ENCODE peak calls at places on chromosomes 16 and 17, in seven cellular contexts. W, Y, R, Q, H, P and D are unnamed samples.

GRCh38 chr16:89722392-89723278 is 1.3 kb downstream of the ZNF276 start:
- DNase-seq in W (peak; percentile 56), Y (no peak), R (peak; percentile 60), Q (peak; percentile 60), H (no peak), P (peak; percentile 55), D (no peak)

GRCh38 chr17:9195961-9196668 is 174.8 kb downstream of the NTN1 start:
- DNase-seq in W (no peak), Y (peak; percentile 84), R (peak; percentile 59), Q (no peak), H (no peak), P (peak; percentile 55), D (no peak)

GRCh38 chr17:27241346-27241946 is 52.5 kb upstream of the WSB1 start:
- DNase-seq in W (peak; percentile 41), Y (peak; percentile 44), R (peak; percentile 28), Q (peak; percentile 45), H (no peak), P (peak; percentile 71), D (peak; percentile 94)

GRCh38 chr17:48051706-48052486 is 3.7 kb downstream of the NFE2L1 start:
- DNase-seq in W (no peak), Y (no peak), R (peak; percentile 43), Q (peak; percentile 86), H (no peak), P (peak; percentile 78), D (no peak)

GRCh38 chr16:55447231-55447630 is 31.8 kb upstream of the MMP2 start:
- DNase-seq in W (no peak), Y (no peak), R (no peak), Q (no peak), H (no peak), P (no peak), D (no peak)

GRCh38 chr16:13453938-13454553 is 465.9 kb upstream of the ERCC4 start:
- DNase-seq in W (peak; percentile 4), Y (no peak), R (peak; percentile 82), Q (no peak), H (no peak), P (peak; percentile 56), D (peak; percentile 4)

GRCh38 chr17:45106101-45106500 is 26.2 kb downstream of the PLCD3 start:
- DNase-seq in W (no peak), Y (no peak), R (no peak), Q (no peak), H (no peak), P (no peak), D (no peak)

GRCh38 chr16:76612497-76612896 is 335.3 kb downstream of the CNTNAP4 start:
- DNase-seq in W (no peak), Y (no peak), R (no peak), Q (no peak), H (no peak), P (no peak), D (no peak)

GRCh38 chr17:80034654-80034976 is 1.1 kb downstream of the TBC1D16 start:
- DNase-seq in W (no peak), Y (no peak), R (no peak), Q (no peak), H (no peak), P (no peak), D (no peak)

GRCh38 chr17:80034977-80035686 is 540 bp downstream of the TBC1D16 start:
- DNase-seq in W (no peak), Y (peak; percentile 25), R (peak; percentile 70), Q (peak; percentile 29), H (no peak), P (peak; percentile 47), D (no peak)

GRCh38 chr17:80036715-80037477 is 454 bp downstream of the CCDC40 start:
- DNase-seq in W (no peak), Y (peak; percentile 82), R (peak; percentile 86), Q (peak; percentile 31), H (no peak), P (peak; percentile 71), D (no peak)

GRCh38 chr17:80035687-80035936 is at the start of gene TBC1D16:
- DNase-seq in W (no peak), Y (no peak), R (no peak), Q (no peak), H (no peak), P (peak; percentile 93), D (no peak)

DNA sequence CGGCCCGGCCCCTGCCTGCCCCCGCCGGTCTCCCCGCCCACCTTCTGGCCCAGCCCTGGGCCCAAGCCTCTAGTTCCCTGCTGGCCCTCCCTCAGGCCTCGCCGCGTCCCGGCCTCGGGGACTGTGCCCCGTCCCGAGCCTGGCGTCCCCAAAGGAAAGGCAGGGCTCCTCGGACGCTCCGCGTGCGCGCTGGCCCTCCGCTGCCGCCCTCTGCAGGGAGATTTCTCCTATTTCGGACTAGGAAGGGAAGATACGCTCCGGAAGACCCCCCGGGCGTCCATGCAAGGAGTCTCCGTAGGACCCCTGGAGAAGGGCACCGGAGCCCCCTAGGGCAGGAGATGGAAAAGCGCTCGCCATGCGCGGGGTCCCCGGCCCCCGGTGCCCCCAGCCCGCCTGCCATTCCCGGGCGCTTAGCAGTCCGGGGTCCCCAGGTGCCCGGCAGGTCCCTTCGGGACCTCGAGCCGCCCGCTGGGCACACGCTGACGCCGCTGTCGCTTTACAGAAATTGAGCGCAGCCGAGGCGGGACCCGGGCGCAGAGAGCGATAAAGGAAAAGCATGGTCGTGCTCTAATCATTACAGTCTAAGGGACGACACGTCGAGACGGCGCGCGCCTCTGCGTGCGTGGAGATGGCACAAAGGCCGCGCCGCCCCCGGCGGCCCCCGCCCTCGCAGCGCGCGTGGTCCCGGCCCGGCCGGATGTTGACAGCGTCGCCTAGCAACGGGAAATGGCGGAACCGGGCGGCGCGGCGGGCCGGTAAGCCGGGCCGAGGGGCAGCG is at the start of gene CCDC40:
- DNase-seq in W (peak; percentile 50), Y (peak; percentile 90), R (peak; percentile 84), Q (peak; percentile 47), H (no peak), P (peak; percentile 94), D (no peak)
- TF ChIP-seq CTCF in W (no peak), Y (peak; percentile 20), R (peak; percentile 11), Q (no peak), H (no peak), P (peak; percentile 28), D (no peak)

DNA sequence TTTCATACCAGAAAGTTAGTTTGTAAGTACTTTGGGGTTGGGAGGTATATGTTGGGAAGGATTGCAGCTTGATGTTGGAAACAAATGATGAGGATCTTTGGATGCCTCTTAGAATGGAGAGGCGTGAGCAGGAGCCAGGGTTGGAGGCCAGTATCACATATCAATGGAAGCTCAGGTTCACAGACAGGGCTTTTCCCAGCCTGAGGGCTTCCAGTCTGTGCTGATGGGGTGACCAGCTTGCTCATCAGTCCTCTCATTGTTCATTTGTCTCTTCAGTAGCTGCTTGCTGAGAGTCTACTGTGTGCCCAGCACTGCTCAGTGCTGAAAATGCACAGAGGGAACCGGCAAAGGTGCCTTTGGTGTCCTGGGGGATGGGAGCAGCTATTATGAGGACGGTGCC is 5.8 kb downstream of the DNAAF1 start:
- DNase-seq in W (no peak), Y (no peak), R (no peak), Q (no peak), H (no peak), P (no peak), D (no peak)
- H3K4me2 ChIP-seq in W (no peak overlapping the region), Y (no peak overlapping the region), R (no peak overlapping the region), Q (no peak overlapping the region), H (no peak overlapping the region), P (no peak overlapping the region), D (no peak overlapping the region)

GRCh38 chr16:1965610-1966009 is 984 bp upstream of the RPS2 start:
- DNase-seq in W (no peak), Y (no peak), R (no peak), Q (no peak), H (no peak), P (no peak), D (no peak)

GRCh38 chr16:1964046-1964505 is 550 bp downstream of the RPS2 start:
- DNase-seq in W (no peak), Y (no peak), R (no peak), Q (peak; percentile 15), H (no peak), P (peak; percentile 60), D (no peak)

GRCh38 chr16:1961651-1962067 is 2.3 kb downstream of the NDUFB10 start:
- DNase-seq in W (no peak), Y (no peak), R (no peak), Q (no peak), H (no peak), P (no peak), D (no peak)

GRCh38 chr16:1966460-1966859 is at the start of gene RNF151:
- DNase-seq in W (no peak), Y (no peak), R (no peak), Q (no peak), H (no peak), P (no peak), D (no peak)

DNA sequence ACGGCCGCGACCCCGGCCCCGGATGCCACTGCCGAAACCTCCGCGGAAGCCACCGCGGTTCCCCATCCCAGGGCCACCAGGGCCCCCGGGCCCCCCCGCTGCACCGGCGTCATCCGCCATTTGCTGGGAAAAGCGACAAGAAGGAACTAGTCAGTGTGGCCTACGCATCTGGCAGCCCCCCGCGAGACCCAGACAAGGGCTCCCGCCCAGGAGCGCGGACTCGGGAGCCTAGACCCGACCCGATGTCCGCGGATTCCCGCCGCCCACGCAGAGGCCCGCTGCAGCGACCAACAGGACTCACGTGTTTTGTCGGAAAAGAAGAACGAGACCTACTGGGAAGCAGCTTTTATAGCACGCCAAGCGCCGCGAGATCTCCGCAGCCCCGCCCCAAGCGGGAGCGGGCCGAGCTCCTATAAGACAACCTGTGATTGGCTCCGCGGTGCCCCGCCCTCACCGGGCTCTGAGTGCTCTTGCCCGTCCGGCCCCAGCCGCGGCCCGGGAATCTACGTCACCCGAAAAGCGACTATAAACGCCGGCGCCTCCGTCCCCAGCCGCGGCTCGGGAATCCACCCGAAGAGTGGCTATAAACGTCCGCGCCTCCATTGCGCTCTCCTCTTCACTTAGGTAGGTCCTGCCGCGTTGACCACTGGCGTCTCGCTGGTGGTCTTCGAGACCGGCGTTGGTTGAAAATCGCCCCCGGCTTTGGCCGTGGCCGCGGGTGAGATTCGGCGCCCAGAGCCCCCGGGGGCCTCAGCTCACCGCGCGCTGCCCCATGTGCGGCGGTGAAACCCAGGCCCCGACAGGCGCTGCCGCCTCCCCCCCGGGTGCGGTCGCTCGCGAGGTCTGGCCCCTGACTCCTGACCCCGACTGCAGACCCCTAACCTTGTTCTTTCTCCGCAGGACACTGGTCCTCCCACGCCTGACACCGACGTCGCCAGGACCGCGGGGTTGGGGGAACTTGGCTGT is at the start of gene RPS2:
- DNase-seq in W (peak; percentile 95), Y (peak; percentile 99), R (peak; percentile 100), Q (peak; percentile 92), H (peak; percentile 94), P (peak; percentile 100), D (peak; percentile 98)
- TF ChIP-seq CTCF in W (peak; percentile 2), Y (no peak), R (no peak), Q (no peak), H (no peak), P (no peak), D (no peak)

GRCh38 chr17:37742114-37742761 is 2.6 kb downstream of the HNF1B start:
- DNase-seq in W (no peak), Y (peak; percentile 72), R (peak; percentile 70), Q (no peak), H (no peak), P (peak; percentile 42), D (no peak)

GRCh38 chr17:37742762-37743611 is 1.9 kb downstream of the HNF1B start:
- DNase-seq in W (no peak), Y (peak; percentile 64), R (peak; percentile 63), Q (no peak), H (no peak), P (peak; percentile 74), D (no peak)

GRCh38 chr17:37740861-37741260 is 4.0 kb downstream of the HNF1B start:
- DNase-seq in W (no peak), Y (no peak), R (no peak), Q (no peak), H (no peak), P (no peak), D (no peak)

GRCh38 chr17:37743612-37743874 is 1.3 kb downstream of the HNF1B start:
- DNase-seq in W (no peak), Y (peak; percentile 70), R (no peak), Q (no peak), H (no peak), P (peak; percentile 81), D (no peak)

DNA sequence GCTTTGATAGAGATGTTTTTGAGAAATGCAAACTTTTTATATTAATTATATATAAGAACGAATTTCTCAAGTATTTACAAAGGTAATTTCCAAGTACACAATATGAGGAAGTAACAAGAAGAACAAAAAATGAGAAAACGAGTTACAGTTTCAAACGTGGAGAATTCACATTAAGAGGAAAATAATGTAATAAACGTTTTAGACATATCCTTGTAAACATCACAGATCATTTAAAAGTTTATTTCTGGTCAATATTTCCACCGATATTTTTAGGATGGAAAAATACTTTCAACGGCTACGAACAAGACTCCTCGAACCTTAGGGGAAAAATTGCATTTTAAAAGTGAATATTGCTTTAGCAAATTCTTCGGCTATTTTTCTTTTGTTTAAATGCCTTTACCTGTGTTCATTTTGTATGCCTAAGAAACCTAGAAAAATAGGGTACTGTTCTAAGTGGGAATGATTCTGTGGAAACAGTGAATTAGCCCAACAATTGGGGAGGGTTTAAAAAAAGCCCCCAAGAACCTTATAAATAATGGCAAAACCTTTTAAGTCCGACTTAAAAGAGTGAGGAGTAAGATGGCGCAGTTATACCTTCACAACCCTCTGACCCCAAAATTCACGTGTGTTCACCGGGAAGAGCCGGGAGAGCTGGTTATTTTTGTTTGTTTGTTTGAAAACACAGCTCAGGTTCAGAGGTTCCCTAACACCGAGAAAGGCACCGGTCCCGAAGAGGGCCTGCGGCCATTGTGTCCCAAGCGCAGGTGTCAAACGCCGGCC is 3.3 kb downstream of the HNF1B start:
- DNase-seq in W (no peak), Y (no peak), R (no peak), Q (no peak), H (no peak), P (no peak), D (no peak)
- H3K4me2 ChIP-seq in W (peak overlapping the region; percentile 81), Y (peak overlapping the region; percentile 82), R (peak overlapping the region; percentile 94), Q (peak overlapping the region; percentile 81), H (peak overlapping the region; percentile 94), P (peak overlapping the region; percentile 85), D (peak overlapping the region; percentile 85)